ENCODE peak calls at places on chromosome 1, in four cellular contexts. One of them, this sample, is unnamed.
A peak's percentile ranks its signal among the peaks of the same experiment; 100 is the strongest.

GRCh38 chr1:41233708-41234107 is 8.4 kb downstream of the SCMH1 start:
- DNase-seq in aorta: no peak
- DNase-seq in GM23248: no peak
- DNase-seq in K562: no peak
- DNase-seq in this sample: no peak

GRCh38 chr1:36411674-36412648 is 14.3 kb upstream of the LSM10 start:
- DNase-seq in aorta: no peak
- DNase-seq in GM23248: peak; percentile 38
- DNase-seq in K562: peak; percentile 60
- DNase-seq in this sample: no peak

GRCh38 chr1:186865253-186865652 is 36.5 kb downstream of the PLA2G4A start:
- DNase-seq in aorta: no peak
- DNase-seq in GM23248: no peak
- DNase-seq in K562: no peak
- DNase-seq in this sample: no peak

GRCh38 chr1:18511469-18511997 is 30.8 kb downstream of the KLHDC7A start:
- DNase-seq in aorta: no peak
- DNase-seq in GM23248: no peak
- DNase-seq in K562: no peak
- DNase-seq in this sample: no peak

GRCh38 chr1:214264196-214264595 is 16.8 kb upstream of the SMYD2 start:
- DNase-seq in aorta: no peak
- DNase-seq in GM23248: no peak
- DNase-seq in K562: no peak
- DNase-seq in this sample: no peak

GRCh38 chr1:11132571-11133293 is 33.1 kb upstream of the EXOSC10 start:
- DNase-seq in aorta: no peak
- DNase-seq in GM23248: no peak
- DNase-seq in K562: no peak
- DNase-seq in this sample: no peak

GRCh38 chr1:6490181-6491075 is 1.0 kb downstream of the PLEKHG5 start:
- DNase-seq in aorta: no peak
- DNase-seq in GM23248: peak; percentile 85
- DNase-seq in K562: peak; percentile 82
- DNase-seq in this sample: peak; percentile 76

GRCh38 chr1:116493484-116494350 is 77.1 kb downstream of the CD58 start:
- DNase-seq in aorta: no peak
- DNase-seq in GM23248: no peak
- DNase-seq in K562: no peak
- DNase-seq in this sample: no peak

GRCh38 chr1:185108324-185108723 is 48.4 kb downstream of the TRMT1L start:
- DNase-seq in aorta: no peak
- DNase-seq in GM23248: peak; percentile 46
- DNase-seq in K562: no peak
- DNase-seq in this sample: no peak

GRCh38 chr1:204294371-204294770 is 65.4 kb downstream of the PLEKHA6 start:
- DNase-seq in aorta: peak; percentile 63
- DNase-seq in GM23248: peak; percentile 94
- DNase-seq in K562: no peak
- DNase-seq in this sample: no peak

GRCh38 chr1:165241321-165241720 is 115.2 kb downstream of the LMX1A start:
- DNase-seq in aorta: no peak
- DNase-seq in GM23248: no peak
- DNase-seq in K562: no peak
- DNase-seq in this sample: no peak
- H3K4me1 ChIP-seq in aorta: no peaks in the 10 kb centered on the region
- H3K4me1 ChIP-seq in GM23248: no peaks in the 10 kb centered on the region
- H3K4me1 ChIP-seq in K562: no peaks in the 10 kb centered on the region
- H3K4me1 ChIP-seq in this sample: no peaks in the 10 kb centered on the region

DNA sequence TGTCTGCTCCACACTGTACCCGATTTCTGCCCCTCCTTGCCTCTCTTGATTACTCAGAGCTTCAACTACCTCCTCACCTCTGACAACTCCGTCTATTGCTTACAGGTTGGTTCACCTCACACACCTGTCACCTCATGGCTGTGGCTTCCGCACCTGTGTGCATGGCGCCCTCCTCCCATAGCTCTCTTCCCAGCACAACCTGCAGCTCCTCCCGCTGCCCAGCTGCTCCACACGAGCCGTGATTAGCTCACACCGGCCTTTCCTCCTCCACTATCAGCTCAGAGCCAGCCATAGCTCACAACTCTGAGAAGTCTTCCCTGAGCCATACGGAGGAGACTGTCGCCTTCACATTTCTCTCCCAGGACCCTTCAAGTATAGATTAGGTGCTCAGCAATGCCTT is 67.5 kb downstream of the GNG4 start:
- DNase-seq in aorta: no peak
- DNase-seq in GM23248: no peak
- DNase-seq in K562: no peak
- DNase-seq in this sample: no peak
- H3K4me3 ChIP-seq in aorta: no peak overlapping the region
- H3K4me3 ChIP-seq in GM23248: no peak overlapping the region
- H3K4me3 ChIP-seq in K562: no peak overlapping the region
- H3K4me3 ChIP-seq in this sample: no peak overlapping the region

DNA sequence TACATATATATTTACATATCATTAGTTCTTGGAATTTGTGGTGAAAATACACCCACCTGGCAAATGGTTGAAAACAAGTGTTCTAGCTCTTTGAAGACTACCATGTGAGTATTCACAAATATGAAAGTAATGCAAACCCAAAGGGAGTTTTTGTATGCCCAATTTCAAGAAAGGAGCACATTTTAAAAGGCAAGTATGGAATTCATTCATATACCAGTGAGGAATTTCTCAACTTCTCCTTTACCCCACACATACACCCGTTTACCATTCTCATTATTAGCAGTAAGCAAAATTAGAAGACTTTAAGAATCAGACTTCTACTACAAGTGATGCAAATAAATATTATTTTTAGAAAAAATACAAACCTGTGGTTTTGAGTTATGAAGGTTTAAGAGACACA is 8.1 kb downstream of the RABGAP1L start:
- DNase-seq in aorta: no peak
- DNase-seq in GM23248: no peak
- DNase-seq in K562: no peak
- DNase-seq in this sample: no peak
- H3K4me1 ChIP-seq in aorta: no peaks in the 10 kb centered on the region
- H3K4me1 ChIP-seq in GM23248: no peaks in the 10 kb centered on the region
- H3K4me1 ChIP-seq in K562: peaks cover 20% of the 10 kb centered on the region
- H3K4me1 ChIP-seq in this sample: peaks cover 17% of the 10 kb centered on the region

DNA sequence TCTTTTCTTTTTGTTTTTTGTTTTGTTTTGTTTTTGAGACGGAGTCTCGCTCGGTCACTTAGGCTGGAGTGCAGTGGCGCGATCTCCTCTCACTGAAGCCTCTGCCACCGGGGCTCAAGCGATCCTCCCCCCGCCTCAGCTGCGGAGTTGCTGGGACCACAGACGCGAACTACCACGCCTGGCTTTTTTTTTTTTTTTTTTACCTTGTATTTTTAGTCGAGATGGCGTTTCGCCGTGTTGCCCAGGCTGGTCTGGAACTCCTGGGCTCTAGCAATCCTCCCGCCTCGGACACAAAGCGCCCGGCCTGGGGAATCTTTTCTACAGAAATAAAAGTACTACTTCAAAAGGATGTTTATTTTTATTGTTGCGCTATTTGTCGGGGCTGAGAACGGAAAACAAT is 1.1 kb upstream of the SETDB1 start:
- DNase-seq in aorta: peak; percentile 54
- DNase-seq in GM23248: no peak
- DNase-seq in K562: no peak
- DNase-seq in this sample: peak; percentile 49
- H3K4me3 ChIP-seq in aorta: no peak overlapping the region
- H3K4me3 ChIP-seq in GM23248: peak overlapping the region; percentile 86
- H3K4me3 ChIP-seq in K562: no peak overlapping the region
- H3K4me3 ChIP-seq in this sample: peak overlapping the region; percentile 67

DNA sequence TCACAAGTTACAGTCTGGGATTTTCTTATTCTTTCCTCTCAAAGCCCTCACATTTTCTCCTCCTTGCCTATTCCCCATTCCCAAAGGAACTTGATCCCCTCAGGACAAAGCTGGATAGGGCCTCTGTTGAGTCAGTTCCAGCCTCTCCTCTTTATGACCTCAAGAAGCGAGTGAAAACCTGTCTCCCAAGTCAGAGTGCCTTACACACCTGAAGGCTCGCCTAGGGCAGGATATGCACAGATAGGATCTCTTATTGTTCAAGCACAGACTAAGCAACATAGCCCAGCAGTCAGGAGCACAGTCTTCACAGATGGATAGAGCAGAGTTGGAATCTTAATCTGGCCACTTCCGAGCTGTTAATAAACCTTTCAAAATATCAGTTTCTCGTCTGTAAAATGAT is 60.8 kb upstream of the PRRC2C start:
- DNase-seq in aorta: no peak
- DNase-seq in GM23248: no peak
- DNase-seq in K562: no peak
- DNase-seq in this sample: no peak
- H3K4me1 ChIP-seq in aorta: no peaks in the 10 kb centered on the region
- H3K4me1 ChIP-seq in GM23248: peaks cover 9% of the 10 kb centered on the region
- H3K4me1 ChIP-seq in K562: no peaks in the 10 kb centered on the region
- H3K4me1 ChIP-seq in this sample: no peaks in the 10 kb centered on the region

GRCh38 chr1:2393471-2393877 is 1.8 kb downstream of the RER1 start:
- DNase-seq in aorta: no peak
- DNase-seq in GM23248: no peak
- DNase-seq in K562: no peak
- DNase-seq in this sample: no peak

GRCh38 chr1:2394220-2394619 is 2.6 kb downstream of the RER1 start:
- DNase-seq in aorta: no peak
- DNase-seq in GM23248: no peak
- DNase-seq in K562: no peak
- DNase-seq in this sample: no peak

GRCh38 chr1:2395245-2395644 is 3.6 kb downstream of the RER1 start:
- DNase-seq in aorta: no peak
- DNase-seq in GM23248: no peak
- DNase-seq in K562: peak; percentile 45
- DNase-seq in this sample: no peak

GRCh38 chr1:2396059-2396458 is 4.4 kb downstream of the RER1 start:
- DNase-seq in aorta: no peak
- DNase-seq in GM23248: no peak
- DNase-seq in K562: no peak
- DNase-seq in this sample: no peak

DNA sequence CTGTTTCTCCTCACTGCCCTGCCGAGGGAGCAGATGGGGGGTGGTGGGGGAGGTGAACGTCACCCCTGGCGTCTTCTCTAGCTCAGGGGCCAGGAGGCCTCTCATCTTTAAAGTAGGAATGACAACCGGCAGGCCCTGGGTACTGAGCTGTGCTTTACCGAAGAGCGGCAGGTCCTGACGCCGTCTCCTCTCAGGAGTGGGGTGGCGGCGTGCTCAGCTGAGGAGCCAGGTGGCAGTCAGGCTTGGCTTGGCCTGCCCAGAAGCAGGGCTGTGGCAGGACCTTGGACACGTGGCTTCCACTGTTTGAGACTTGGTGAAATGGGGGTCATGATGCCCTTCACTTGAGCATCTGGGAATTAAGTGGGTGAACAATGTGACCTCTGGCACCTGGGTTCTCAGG is 3.1 kb downstream of the RER1 start:
- DNase-seq in aorta: no peak
- DNase-seq in GM23248: no peak
- DNase-seq in K562: no peak
- DNase-seq in this sample: no peak
- H3K4me3 ChIP-seq in aorta: no peak overlapping the region
- H3K4me3 ChIP-seq in GM23248: no peak overlapping the region
- H3K4me3 ChIP-seq in K562: no peak overlapping the region
- H3K4me3 ChIP-seq in this sample: no peak overlapping the region

This sample was measured in lower lobe of right lung.